ENCODE peak calls at places on chromosomes 6 and 20, in eight cellular contexts. One of them, this sample, is unnamed.

GRCh38 chr20:23224806-23225205 is 125.8 kb upstream of the NXT1 start:
- DNase-seq in fibroblast of mammary gland: no peak
- DNase-seq in CD8-positive, alpha-beta T cell: no peak
- DNase-seq in effector memory CD4-positive, alpha-beta T cell: no peak
- DNase-seq in left lung: no peak
- DNase-seq in astrocyte of the spinal cord: no peak
- DNase-seq in CD8-positive, alpha-beta memory T cell: no peak
- DNase-seq in left ventricle myocardium inferior: no peak
- DNase-seq in this sample: no peak

GRCh38 chr6:35808688-35809087 is 3.5 kb downstream of the LHFPL5 start:
- DNase-seq in fibroblast of mammary gland: no peak
- DNase-seq in CD8-positive, alpha-beta T cell: no peak
- DNase-seq in effector memory CD4-positive, alpha-beta T cell: no peak
- DNase-seq in left lung: no peak
- DNase-seq in astrocyte of the spinal cord: no peak
- DNase-seq in CD8-positive, alpha-beta memory T cell: no peak
- DNase-seq in left ventricle myocardium inferior: no peak
- DNase-seq in this sample: no peak

GRCh38 chr6:74578339-74578738 is 627.5 kb downstream of the COL12A1 start:
- DNase-seq in fibroblast of mammary gland: peak
- DNase-seq in CD8-positive, alpha-beta T cell: no peak
- DNase-seq in effector memory CD4-positive, alpha-beta T cell: no peak
- DNase-seq in left lung: no peak
- DNase-seq in astrocyte of the spinal cord: peak
- DNase-seq in CD8-positive, alpha-beta memory T cell: no peak
- DNase-seq in left ventricle myocardium inferior: no peak
- DNase-seq in this sample: peak

GRCh38 chr6:138289739-138290138 is 71.4 kb upstream of the PBOV1 start:
- DNase-seq in fibroblast of mammary gland: no peak
- DNase-seq in CD8-positive, alpha-beta T cell: no peak
- DNase-seq in effector memory CD4-positive, alpha-beta T cell: no peak
- DNase-seq in left lung: no peak
- DNase-seq in astrocyte of the spinal cord: no peak
- DNase-seq in CD8-positive, alpha-beta memory T cell: no peak
- DNase-seq in left ventricle myocardium inferior: no peak
- DNase-seq in this sample: no peak

GRCh38 chr6:129835691-129836090 is 25.4 kb downstream of the TMEM244 start:
- DNase-seq in fibroblast of mammary gland: no peak
- DNase-seq in CD8-positive, alpha-beta T cell: no peak
- DNase-seq in effector memory CD4-positive, alpha-beta T cell: no peak
- DNase-seq in left lung: no peak
- DNase-seq in astrocyte of the spinal cord: no peak
- DNase-seq in CD8-positive, alpha-beta memory T cell: no peak
- DNase-seq in left ventricle myocardium inferior: no peak
- DNase-seq in this sample: peak

GRCh38 chr20:52190437-52191131 is 995 bp downstream of the ZFP64 start:
- DNase-seq in fibroblast of mammary gland: peak
- DNase-seq in CD8-positive, alpha-beta T cell: peak
- DNase-seq in effector memory CD4-positive, alpha-beta T cell: no peak
- DNase-seq in left lung: no peak
- DNase-seq in astrocyte of the spinal cord: peak
- DNase-seq in CD8-positive, alpha-beta memory T cell: no peak
- DNase-seq in left ventricle myocardium inferior: peak
- DNase-seq in this sample: peak

GRCh38 chr6:150541587-150541986 is 58.1 kb upstream of the PLEKHG1 start:
- DNase-seq in fibroblast of mammary gland: no peak
- DNase-seq in CD8-positive, alpha-beta T cell: no peak
- DNase-seq in effector memory CD4-positive, alpha-beta T cell: no peak
- DNase-seq in left lung: no peak
- DNase-seq in astrocyte of the spinal cord: no peak
- DNase-seq in CD8-positive, alpha-beta memory T cell: no peak
- DNase-seq in left ventricle myocardium inferior: no peak
- DNase-seq in this sample: no peak

GRCh38 chr6:146919017-146919416 is 285.2 kb upstream of the STXBP5 start:
- DNase-seq in fibroblast of mammary gland: no peak
- DNase-seq in CD8-positive, alpha-beta T cell: no peak
- DNase-seq in effector memory CD4-positive, alpha-beta T cell: no peak
- DNase-seq in left lung: no peak
- DNase-seq in astrocyte of the spinal cord: no peak
- DNase-seq in CD8-positive, alpha-beta memory T cell: no peak
- DNase-seq in left ventricle myocardium inferior: no peak
- DNase-seq in this sample: no peak

GRCh38 chr20:32052090-32052791 is at the start of gene HCK:
- DNase-seq in fibroblast of mammary gland: no peak
- DNase-seq in CD8-positive, alpha-beta T cell: no peak
- DNase-seq in effector memory CD4-positive, alpha-beta T cell: no peak
- DNase-seq in left lung: peak
- DNase-seq in astrocyte of the spinal cord: no peak
- DNase-seq in CD8-positive, alpha-beta memory T cell: no peak
- DNase-seq in left ventricle myocardium inferior: peak
- DNase-seq in this sample: peak

GRCh38 chr20:50346372-50347347 is 156.0 kb downstream of the CEBPB start:
- DNase-seq in fibroblast of mammary gland: peak
- DNase-seq in CD8-positive, alpha-beta T cell: no peak
- DNase-seq in effector memory CD4-positive, alpha-beta T cell: no peak
- DNase-seq in left lung: peak
- DNase-seq in astrocyte of the spinal cord: peak
- DNase-seq in CD8-positive, alpha-beta memory T cell: no peak
- DNase-seq in left ventricle myocardium inferior: peak
- DNase-seq in this sample: peak

DNA sequence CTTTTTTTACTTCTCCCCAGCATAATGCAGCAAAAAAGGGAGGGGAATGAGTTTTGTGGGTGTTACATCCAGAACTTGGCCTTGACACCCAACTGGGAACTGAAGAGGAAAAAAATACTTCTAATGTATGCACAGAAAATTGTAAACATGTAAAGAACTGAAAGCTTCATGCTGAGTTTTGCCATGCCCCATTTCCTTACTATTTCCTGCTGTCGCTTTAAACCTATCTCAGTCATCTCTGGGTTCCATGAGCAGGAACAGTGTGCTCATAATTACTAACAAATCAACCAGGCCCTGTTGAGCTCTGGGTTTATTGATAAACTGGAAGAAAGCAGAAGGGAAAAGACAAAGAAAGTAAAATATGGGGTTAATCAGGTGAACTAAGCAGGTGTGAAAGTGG is 14.2 kb downstream of the TFAP2B start:
- DNase-seq in fibroblast of mammary gland: no peak
- DNase-seq in CD8-positive, alpha-beta T cell: no peak
- DNase-seq in effector memory CD4-positive, alpha-beta T cell: no peak
- DNase-seq in left lung: no peak
- DNase-seq in astrocyte of the spinal cord: no peak
- DNase-seq in CD8-positive, alpha-beta memory T cell: no peak
- DNase-seq in left ventricle myocardium inferior: no peak
- DNase-seq in this sample: no peak
- H3K4me3 ChIP-seq in fibroblast of mammary gland: no peak
- H3K4me3 ChIP-seq in CD8-positive, alpha-beta T cell: no peak
- H3K4me3 ChIP-seq in effector memory CD4-positive, alpha-beta T cell: no peak
- H3K4me3 ChIP-seq in left lung: no peak
- H3K4me3 ChIP-seq in astrocyte of the spinal cord: no peak
- H3K4me3 ChIP-seq in CD8-positive, alpha-beta memory T cell: no peak
- H3K4me3 ChIP-seq in left ventricle myocardium inferior: no peak
- H3K4me3 ChIP-seq in this sample: no peak

DNA sequence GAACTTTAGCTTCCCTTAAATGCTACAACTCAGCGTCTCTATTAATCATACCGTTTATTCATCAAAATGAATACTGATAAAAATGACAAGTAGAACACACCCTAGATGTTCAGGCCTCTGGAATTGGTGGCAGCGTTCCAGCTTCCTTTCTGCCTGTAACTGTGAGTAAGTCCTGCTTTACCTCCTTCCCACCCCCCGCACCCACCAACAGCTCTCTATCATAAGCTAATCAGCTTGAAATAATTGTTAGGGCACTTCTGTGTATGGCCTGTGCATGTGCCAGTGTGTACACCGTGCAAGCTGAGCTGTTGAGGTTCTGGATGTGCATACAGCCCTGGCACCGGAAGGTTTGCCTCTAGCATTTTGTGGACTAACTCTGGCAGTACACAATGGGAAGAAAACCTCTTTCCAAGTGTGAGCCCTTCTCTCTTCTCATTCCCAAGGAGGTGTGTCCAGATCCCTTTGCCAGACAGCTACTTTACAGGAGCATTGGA is 1.0 kb upstream of the ADGRG6 start:
- DNase-seq in fibroblast of mammary gland: peak
- DNase-seq in CD8-positive, alpha-beta T cell: no peak
- DNase-seq in effector memory CD4-positive, alpha-beta T cell: no peak
- DNase-seq in left lung: peak
- DNase-seq in astrocyte of the spinal cord: peak
- DNase-seq in CD8-positive, alpha-beta memory T cell: no peak
- DNase-seq in left ventricle myocardium inferior: no peak
- DNase-seq in this sample: peak
- H3K4me3 ChIP-seq in fibroblast of mammary gland: peak
- H3K4me3 ChIP-seq in CD8-positive, alpha-beta T cell: peak
- H3K4me3 ChIP-seq in effector memory CD4-positive, alpha-beta T cell: no peak
- H3K4me3 ChIP-seq in left lung: peak
- H3K4me3 ChIP-seq in astrocyte of the spinal cord: peak
- H3K4me3 ChIP-seq in CD8-positive, alpha-beta memory T cell: no peak
- H3K4me3 ChIP-seq in left ventricle myocardium inferior: peak
- H3K4me3 ChIP-seq in this sample: peak

GRCh38 chr6:79737172-79737571 is 106.0 kb downstream of the SH3BGRL2 start:
- DNase-seq in fibroblast of mammary gland: no peak
- DNase-seq in CD8-positive, alpha-beta T cell: no peak
- DNase-seq in effector memory CD4-positive, alpha-beta T cell: no peak
- DNase-seq in left lung: no peak
- DNase-seq in astrocyte of the spinal cord: peak
- DNase-seq in CD8-positive, alpha-beta memory T cell: no peak
- DNase-seq in left ventricle myocardium inferior: no peak
- DNase-seq in this sample: no peak
- H3K4me3 ChIP-seq in fibroblast of mammary gland: no peak
- H3K4me3 ChIP-seq in CD8-positive, alpha-beta T cell: no peak
- H3K4me3 ChIP-seq in effector memory CD4-positive, alpha-beta T cell: no peak
- H3K4me3 ChIP-seq in left lung: no peak
- H3K4me3 ChIP-seq in astrocyte of the spinal cord: peak
- H3K4me3 ChIP-seq in CD8-positive, alpha-beta memory T cell: no peak
- H3K4me3 ChIP-seq in left ventricle myocardium inferior: peak
- H3K4me3 ChIP-seq in this sample: no peak

GRCh38 chr6:167445568-167445967 is 120.7 kb downstream of the TTLL2 start:
- DNase-seq in fibroblast of mammary gland: no peak
- DNase-seq in CD8-positive, alpha-beta T cell: no peak
- DNase-seq in effector memory CD4-positive, alpha-beta T cell: no peak
- DNase-seq in left lung: no peak
- DNase-seq in astrocyte of the spinal cord: no peak
- DNase-seq in CD8-positive, alpha-beta memory T cell: no peak
- DNase-seq in left ventricle myocardium inferior: no peak
- DNase-seq in this sample: no peak

GRCh38 chr6:167448378-167448777 is 123.5 kb downstream of the TTLL2 start:
- DNase-seq in fibroblast of mammary gland: no peak
- DNase-seq in CD8-positive, alpha-beta T cell: no peak
- DNase-seq in effector memory CD4-positive, alpha-beta T cell: no peak
- DNase-seq in left lung: no peak
- DNase-seq in astrocyte of the spinal cord: no peak
- DNase-seq in CD8-positive, alpha-beta memory T cell: no peak
- DNase-seq in left ventricle myocardium inferior: no peak
- DNase-seq in this sample: no peak

GRCh38 chr6:167444602-167445346 is 119.9 kb downstream of the TTLL2 start:
- DNase-seq in fibroblast of mammary gland: no peak
- DNase-seq in CD8-positive, alpha-beta T cell: no peak
- DNase-seq in effector memory CD4-positive, alpha-beta T cell: no peak
- DNase-seq in left lung: no peak
- DNase-seq in astrocyte of the spinal cord: no peak
- DNase-seq in CD8-positive, alpha-beta memory T cell: no peak
- DNase-seq in left ventricle myocardium inferior: no peak
- DNase-seq in this sample: no peak

GRCh38 chr6:167441653-167442644 is 117.1 kb downstream of the TTLL2 start:
- DNase-seq in fibroblast of mammary gland: no peak
- DNase-seq in CD8-positive, alpha-beta T cell: no peak
- DNase-seq in effector memory CD4-positive, alpha-beta T cell: no peak
- DNase-seq in left lung: no peak
- DNase-seq in astrocyte of the spinal cord: peak
- DNase-seq in CD8-positive, alpha-beta memory T cell: no peak
- DNase-seq in left ventricle myocardium inferior: no peak
- DNase-seq in this sample: no peak

DNA sequence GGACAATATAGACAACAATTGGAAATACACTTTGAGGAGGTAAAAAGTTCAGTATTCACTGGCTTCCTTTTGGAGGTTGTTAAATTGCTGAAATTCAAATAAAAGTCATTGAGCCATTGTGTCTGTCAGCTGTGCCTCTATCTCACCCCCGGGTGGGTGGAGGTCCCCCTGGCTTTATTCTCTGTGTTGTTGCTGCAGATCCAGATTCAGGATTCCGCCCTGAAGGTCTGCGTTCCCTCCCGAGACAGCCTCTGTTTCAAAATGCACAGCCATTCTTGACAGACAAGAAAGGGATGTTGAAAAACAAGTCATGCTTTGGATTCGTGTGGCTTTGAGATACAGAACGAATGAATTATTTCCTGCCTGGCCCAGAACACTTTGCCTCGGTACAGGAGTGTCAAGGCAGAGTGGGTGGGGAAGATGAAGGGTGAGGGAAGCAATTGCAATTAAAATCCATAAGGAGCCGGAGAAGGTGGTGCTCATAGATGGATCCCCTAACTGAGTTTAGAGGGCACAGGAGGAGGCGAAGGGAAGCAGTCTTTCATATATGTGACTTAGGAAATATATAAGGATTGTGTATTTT is 118.3 kb downstream of the TTLL2 start:
- DNase-seq in fibroblast of mammary gland: no peak
- DNase-seq in CD8-positive, alpha-beta T cell: no peak
- DNase-seq in effector memory CD4-positive, alpha-beta T cell: no peak
- DNase-seq in left lung: no peak
- DNase-seq in astrocyte of the spinal cord: no peak
- DNase-seq in CD8-positive, alpha-beta memory T cell: no peak
- DNase-seq in left ventricle myocardium inferior: no peak
- DNase-seq in this sample: no peak
- H3K4me3 ChIP-seq in fibroblast of mammary gland: no peak
- H3K4me3 ChIP-seq in CD8-positive, alpha-beta T cell: no peak
- H3K4me3 ChIP-seq in effector memory CD4-positive, alpha-beta T cell: no peak
- H3K4me3 ChIP-seq in left lung: no peak
- H3K4me3 ChIP-seq in astrocyte of the spinal cord: no peak
- H3K4me3 ChIP-seq in CD8-positive, alpha-beta memory T cell: no peak
- H3K4me3 ChIP-seq in left ventricle myocardium inferior: no peak
- H3K4me3 ChIP-seq in this sample: no peak

DNA sequence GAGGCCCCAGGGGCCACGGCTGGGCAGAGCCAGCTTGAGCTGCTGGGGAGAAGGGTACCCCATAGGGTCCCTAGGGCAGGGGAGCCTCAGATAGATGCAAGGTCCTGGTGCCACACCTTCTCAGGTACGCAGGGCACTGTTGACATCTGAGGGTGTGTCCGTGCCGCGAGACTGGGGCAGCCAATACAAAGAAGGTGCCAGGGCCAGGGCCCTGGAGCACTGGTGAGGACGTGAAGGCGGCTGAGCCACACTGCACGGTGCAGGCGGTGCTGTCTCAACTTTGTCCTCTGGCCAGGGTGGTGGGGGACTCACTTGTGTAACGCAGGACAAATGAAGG is 649 bp upstream of the LRRC73 start:
- DNase-seq in fibroblast of mammary gland: no peak
- DNase-seq in CD8-positive, alpha-beta T cell: no peak
- DNase-seq in effector memory CD4-positive, alpha-beta T cell: no peak
- DNase-seq in left lung: no peak
- DNase-seq in astrocyte of the spinal cord: no peak
- DNase-seq in CD8-positive, alpha-beta memory T cell: no peak
- DNase-seq in left ventricle myocardium inferior: no peak
- DNase-seq in this sample: no peak
- H3K4me3 ChIP-seq in fibroblast of mammary gland: peak
- H3K4me3 ChIP-seq in CD8-positive, alpha-beta T cell: no peak
- H3K4me3 ChIP-seq in effector memory CD4-positive, alpha-beta T cell: peak
- H3K4me3 ChIP-seq in left lung: peak
- H3K4me3 ChIP-seq in astrocyte of the spinal cord: peak
- H3K4me3 ChIP-seq in CD8-positive, alpha-beta memory T cell: no peak
- H3K4me3 ChIP-seq in left ventricle myocardium inferior: peak
- H3K4me3 ChIP-seq in this sample: peak

This sample was measured in foreskin fibroblast.